ENCODE peak calls at places on chromosome 5, in nine cellular contexts. Z is M059J; A is stimulated activated CD4-positive, alpha-beta T cell treated with anti-CD3 and anti-CD28 coated beads, Interleukin-1b, Interleukin-23, amount 100 ng/mL, for 48 hours; D is CD4-positive, alpha-beta T cell; N is activated CD4-positive, alpha-beta memory T cell treated with anti-CD3 and anti-CD28 coated beads for 36 hours; Y is stomach; J is left lung; Q is activated CD8-positive, alpha-beta memory T cell treated with anti-CD3 and anti-CD28 coated beads for 1 hour; X is dermis microvascular lymphatic vessel endothelial cell. O is an unnamed sample.

GRCh38 chr5:127351418-127351817 is 60.8 kb downstream of the MEGF10 start:
- DNase-seq in D (no peak), J (no peak), Y (no peak), Z (peak), X (no peak), Q (no peak), N (no peak), A (no peak), O (no peak)

GRCh38 chr5:27748847-27749246 is 710.5 kb upstream of the CDH9 start:
- DNase-seq in N (no peak), Y (no peak), A (no peak), Q (no peak), Z (peak), D (no peak), J (no peak), X (no peak), O (no peak)

GRCh38 chr5:72817076-72817476 is 615 bp downstream of the TNPO1 start:
- DNase-seq in D (no peak), Q (no peak), N (peak), A (peak), X (no peak), Z (peak), J (peak), Y (peak), O (peak)

GRCh38 chr5:181100121-181101015 is 30.6 kb downstream of the OR2V1 start:
- DNase-seq in Q (no peak), A (no peak), D (no peak), X (no peak), N (no peak), Z (no peak), J (no peak), Y (no peak), O (no peak)

GRCh38 chr5:3310551-3311340 is 284.9 kb upstream of the IRX1 start:
- DNase-seq in J (no peak), N (no peak), D (no peak), Y (no peak), Z (peak), A (no peak), Q (no peak), X (no peak), O (no peak)

GRCh38 chr5:71586052-71586940 is 844 bp upstream of the MCCC2 start:
- DNase-seq in N (no peak), J (no peak), Q (no peak), Z (no peak), A (peak), X (peak), D (no peak), Y (no peak), O (no peak)

GRCh38 chr5:155466851-155467250 is 453.3 kb downstream of the KIF4B start:
- DNase-seq in Y (no peak), Q (no peak), A (no peak), Z (no peak), J (no peak), X (no peak), N (no peak), D (no peak), O (no peak)

GRCh38 chr5:50947892-50948683 is 281.7 kb downstream of the PARP8 start:
- DNase-seq in J (no peak), N (no peak), Y (no peak), Z (no peak), A (no peak), Q (no peak), D (no peak), X (no peak), O (no peak)

GRCh38 chr5:73797142-73797530 is 171.1 kb downstream of the ARHGEF28 start:
- DNase-seq in X (no peak), Q (no peak), Y (no peak), A (no peak), J (no peak), N (no peak), D (no peak), Z (no peak), O (no peak)

O was measured in A549.